ENCODE peak calls at places on chromosomes 16 and 17, in ten cellular contexts. N, R, P, O, W, K, U, Z, M and Y are unnamed samples.

GRCh38 chr16:26672206-26672605 is 394.5 kb upstream of the C16orf82 start:
- DNase-seq in N (no peak), R (no peak), P (no peak), O (no peak), W (no peak), K (no peak), U (no peak), Z (no peak), M (no peak), Y (no peak)

GRCh38 chr17:48506246-48506645 is 24.6 kb downstream of the HOXB1 start:
- DNase-seq in N (no peak), R (no peak), P (no peak), O (no peak), W (no peak), K (no peak), U (no peak), Z (no peak), M (no peak), Y (no peak)

GRCh38 chr16:47477680-47478079 is 16.5 kb downstream of the PHKB start:
- DNase-seq in N (no peak), R (no peak), P (no peak), O (peak; percentile 59), W (no peak), K (no peak), U (no peak), Z (no peak), M (no peak), Y (no peak)

GRCh38 chr16:10663146-10663545 is 31.6 kb downstream of the TEKT5 start:
- DNase-seq in N (no peak), R (no peak), P (no peak), O (no peak), W (peak; percentile 25), K (no peak), U (no peak), Z (no peak), M (no peak), Y (no peak)

GRCh38 chr16:56355786-56356275 is 69.5 kb downstream of the AMFR start:
- DNase-seq in N (no peak), R (no peak), P (no peak), O (no peak), W (peak; percentile 11), K (no peak), U (peak; percentile 14), Z (no peak), M (no peak), Y (peak; percentile 68)

GRCh38 chr17:82376042-82376730 is 4.6 kb downstream of the UTS2R start:
- DNase-seq in N (no peak), R (no peak), P (no peak), O (no peak), W (no peak), K (no peak), U (no peak), Z (no peak), M (no peak), Y (peak; percentile 59)

GRCh38 chr16:66322174-66322573 is 44.3 kb upstream of the CDH5 start:
- DNase-seq in N (no peak), R (no peak), P (no peak), O (no peak), W (no peak), K (no peak), U (no peak), Z (no peak), M (no peak), Y (no peak)

GRCh38 chr16:21150375-21151001 is at the start of gene DNAH3:
- DNase-seq in N (no peak), R (no peak), P (no peak), O (no peak), W (no peak), K (no peak), U (no peak), Z (no peak), M (peak; percentile 38), Y (no peak)

GRCh38 chr17:44204453-44204882 is 4.8 kb upstream of the ATXN7L3 start:
- DNase-seq in N (no peak), R (peak; percentile 59), P (no peak), O (peak; percentile 63), W (no peak), K (no peak), U (no peak), Z (no peak), M (no peak), Y (no peak)

GRCh38 chr17:72538921-72539352 is 418.1 kb downstream of the SOX9 start:
- DNase-seq in N (no peak), R (no peak), P (no peak), O (no peak), W (no peak), K (no peak), U (no peak), Z (no peak), M (no peak), Y (no peak)

GRCh38 chr17:35713069-35713728 is 18.2 kb upstream of the RASL10B start:
- DNase-seq in N (peak; percentile 76), R (no peak), P (peak; percentile 90), O (peak; percentile 94), W (no peak), K (peak; percentile 95), U (no peak), Z (no peak), M (peak; percentile 71), Y (no peak)
- TF ChIP-seq CTCF in N (no peak), R (no peak), P (no peak), O (no peak), W (no peak), K (no peak), U (no peak), Z (no peak), M (no peak), Y (no peak)

GRCh38 chr16:30656974-30657865 is 1.0 kb upstream of the FBRS start:
- DNase-seq in N (no peak), R (no peak), P (no peak), O (no peak), W (no peak), K (peak; percentile 25), U (no peak), Z (no peak), M (no peak), Y (no peak)
- TF ChIP-seq CTCF in N (no peak), R (no peak), P (no peak), O (no peak), W (no peak), K (no peak), U (no peak), Z (no peak), M (no peak), Y (no peak)

DNA sequence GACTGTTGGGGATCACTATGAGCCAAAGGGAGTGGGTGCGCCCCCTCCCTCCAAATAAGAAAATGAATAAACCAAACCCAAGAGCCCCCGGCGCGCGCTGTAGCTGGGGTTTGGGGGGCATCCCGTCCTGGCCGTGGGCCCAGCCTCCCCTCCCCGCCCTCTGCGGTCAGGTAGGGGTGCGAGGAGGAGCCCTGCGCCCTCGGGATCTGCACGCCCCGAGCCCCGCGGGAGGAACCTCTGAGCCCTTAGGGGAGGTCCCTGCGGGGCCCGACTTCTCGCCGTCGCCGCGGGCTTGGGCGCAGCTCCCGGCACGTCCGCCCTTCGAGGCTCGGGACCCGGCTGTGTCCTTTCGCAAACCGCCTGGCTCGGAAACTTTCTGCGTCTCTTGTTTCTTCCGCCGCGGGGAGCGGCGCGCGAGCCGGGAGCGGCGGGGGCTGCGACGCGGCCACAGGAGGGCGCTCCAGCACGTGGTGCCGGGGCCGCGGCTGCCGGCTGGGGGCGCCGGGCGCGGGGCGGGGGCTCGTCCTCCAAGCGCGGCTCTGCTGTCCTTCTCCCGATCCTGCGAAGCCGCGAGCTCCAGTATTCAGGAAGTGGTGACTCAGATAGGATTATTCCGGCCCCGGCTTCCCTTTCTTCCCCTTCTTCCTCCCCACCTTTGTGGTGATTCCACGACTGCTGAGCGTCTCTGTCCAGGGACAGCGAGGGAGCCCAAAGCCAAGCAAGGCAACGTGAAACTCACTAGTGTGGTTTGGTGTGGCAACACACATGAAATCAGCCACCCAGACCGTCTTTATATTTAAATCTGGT is 1.6 kb downstream of the PITPNC1 start:
- DNase-seq in N (peak; percentile 91), R (peak; percentile 77), P (no peak), O (peak; percentile 72), W (peak; percentile 82), K (no peak), U (peak; percentile 80), Z (peak; percentile 89), M (peak; percentile 81), Y (peak; percentile 92)
- TF ChIP-seq CTCF in N (peak; percentile 83), R (peak; percentile 48), P (peak; percentile 50), O (peak; percentile 18), W (peak; percentile 39), K (peak; percentile 33), U (peak; percentile 84), Z (peak; percentile 99), M (peak; percentile 89), Y (peak; percentile 72)

DNA sequence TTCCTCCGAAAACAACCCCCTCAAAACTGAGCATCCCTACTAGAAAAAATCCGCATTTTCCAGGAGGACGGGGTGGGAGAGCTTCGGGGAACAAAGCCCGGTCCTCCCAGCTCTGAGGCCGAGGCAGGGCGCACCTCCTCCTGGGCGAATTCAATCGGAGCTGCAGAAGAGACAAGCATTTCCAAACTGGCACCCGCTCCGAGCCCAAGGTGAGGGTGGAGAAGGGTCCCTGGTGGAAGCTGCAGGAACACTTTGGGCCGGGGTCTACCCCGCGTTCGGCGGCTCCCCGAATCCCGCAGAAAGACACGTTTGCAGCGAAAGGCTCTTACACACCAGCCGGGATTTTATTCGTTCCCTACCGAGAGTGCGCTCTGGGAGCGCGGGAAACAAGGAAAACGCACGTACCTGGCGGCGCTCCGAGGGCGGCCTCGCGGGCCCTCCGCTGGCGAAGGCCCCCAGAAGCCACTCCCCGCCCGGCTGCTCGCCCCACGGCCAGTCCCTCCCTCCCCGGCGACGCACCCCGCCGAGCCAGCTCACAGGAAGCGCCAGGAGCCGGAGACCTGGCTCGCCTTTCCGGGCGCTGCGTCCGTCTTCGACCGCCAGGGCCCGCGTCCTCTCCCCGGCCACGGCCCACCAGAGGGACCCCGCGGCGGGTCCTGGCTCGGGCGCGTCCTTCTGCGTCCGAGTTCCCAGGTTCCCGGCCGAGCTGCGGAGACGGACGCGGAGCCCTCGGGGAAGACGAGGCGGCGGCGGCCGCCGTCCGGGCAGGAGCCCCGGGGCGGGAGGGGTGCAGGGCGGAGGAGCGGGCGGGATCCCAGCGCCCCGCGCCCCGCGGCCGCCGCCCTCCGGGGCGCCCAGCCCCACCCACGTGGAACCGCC is 49.8 kb upstream of the BAHCC1 start:
- DNase-seq in N (peak; percentile 89), R (peak; percentile 93), P (no peak), O (peak; percentile 92), W (peak; percentile 89), K (peak; percentile 46), U (peak; percentile 90), Z (peak; percentile 94), M (peak; percentile 94), Y (peak; percentile 84)
- TF ChIP-seq CTCF in N (no peak), R (no peak), P (peak; percentile 62), O (peak; percentile 33), W (no peak), K (peak; percentile 29), U (peak; percentile 55), Z (no peak), M (peak; percentile 9), Y (peak; percentile 45)

GRCh38 chr17:60901222-60901621 is 223.6 kb downstream of the BCAS3 start:
- DNase-seq in N (no peak), R (no peak), P (no peak), O (peak; percentile 56), W (no peak), K (no peak), U (no peak), Z (no peak), M (no peak), Y (no peak)
- TF ChIP-seq CTCF in N (no peak), R (peak; percentile 18), P (no peak), O (peak; percentile 12), W (no peak), K (no peak), U (peak; percentile 15), Z (no peak), M (no peak), Y (no peak)